ENCODE peak calls at places on chromosomes 11 and 22, in seven cellular contexts. Y, R, Z, V, P, W and A are unnamed samples.

GRCh38 chr11:69365567-69365966 is 71.6 kb downstream of the MYEOV start:
- DNase-seq in Y (no peak), R (no peak), Z (no peak), V (no peak), P (no peak), W (no peak), A (no peak)

GRCh38 chr22:30947821-30948454 is 20.6 kb downstream of the MORC2 start:
- DNase-seq in Y (peak), R (no peak), Z (peak), V (peak), P (peak), W (peak), A (peak)

GRCh38 chr11:2445107-2445947 is 519 bp downstream of the KCNQ1 start:
- DNase-seq in Y (no peak), R (no peak), Z (no peak), V (no peak), P (no peak), W (no peak), A (no peak)

GRCh38 chr22:20130739-20131592 is 638 bp upstream of the ZDHHC8 start:
- DNase-seq in Y (peak), R (peak), Z (peak), V (peak), P (no peak), W (peak), A (peak)

GRCh38 chr22:45163074-45163416 is 680 bp upstream of the NUP50 start:
- DNase-seq in Y (peak), R (no peak), Z (peak), V (peak), P (no peak), W (peak), A (no peak)

GRCh38 chr11:113286509-113287497 is 27.6 kb upstream of the TTC12 start:
- DNase-seq in Y (peak), R (no peak), Z (peak), V (peak), P (no peak), W (no peak), A (peak)

GRCh38 chr22:37842015-37842793 is 1.9 kb downstream of the ANKRD54 start:
- DNase-seq in Y (no peak), R (no peak), Z (no peak), V (peak), P (no peak), W (no peak), A (no peak)

GRCh38 chr11:79896258-79896657 is 455.4 kb upstream of the TENM4 start:
- DNase-seq in Y (no peak), R (no peak), Z (no peak), V (no peak), P (no peak), W (no peak), A (no peak)

GRCh38 chr11:76577921-76578654 is 92.5 kb downstream of the LRRC32 start:
- DNase-seq in Y (no peak), R (no peak), Z (no peak), V (no peak), P (no peak), W (no peak), A (no peak)

GRCh38 chr11:48001438-48002021 is 21.2 kb downstream of the PTPRJ start:
- DNase-seq in Y (peak), R (peak), Z (peak), V (peak), P (peak), W (no peak), A (peak)

GRCh38 chr11:94802501-94802900 is 34.3 kb downstream of the AMOTL1 start:
- DNase-seq in Y (no peak), R (no peak), Z (no peak), V (peak), P (no peak), W (no peak), A (no peak)

GRCh38 chr11:81725691-81726090 is 1008.0 kb downstream of the FAM181B start:
- DNase-seq in Y (peak), R (no peak), Z (no peak), V (peak), P (no peak), W (no peak), A (no peak)

GRCh38 chr11:55106391-55106790 is 155.6 kb upstream of the TRIM48 start:
- DNase-seq in Y (no peak), R (no peak), Z (no peak), V (no peak), P (no peak), W (no peak), A (no peak)